ENCODE peak calls at places on chromosomes 5 and 9, in seven cellular contexts. K is pancreas, T is AG04449, M is lung, G is Panc1, B is colonic mucosa, R is GM06990. C is an unnamed sample.

GRCh38 chr5:35012796-35013195 is 35.0 kb downstream of the AGXT2 start:
- DNase-seq in K (no peak), T (no peak), M (peak), G (no peak), B (no peak), R (no peak), C (no peak)

GRCh38 chr5:40437452-40437861 is 242.3 kb upstream of the PTGER4 start:
- DNase-seq in K (no peak), T (no peak), M (no peak), G (no peak), B (no peak), R (peak), C (no peak)

GRCh38 chr5:56159521-56159947 is 73.6 kb downstream of the ANKRD55 start:
- DNase-seq in K (no peak), T (no peak), M (no peak), G (no peak), B (no peak), R (no peak), C (no peak)

GRCh38 chr9:4389003-4389402 is 89.1 kb upstream of the GLIS3 start:
- DNase-seq in K (no peak), T (no peak), M (no peak), G (no peak), B (no peak), R (no peak), C (no peak)

GRCh38 chr9:108142142-108142503 is 652.6 kb upstream of the KLF4 start:
- DNase-seq in K (no peak), T (no peak), M (no peak), G (no peak), B (no peak), R (no peak), C (no peak)

GRCh38 chr9:93136011-93136440 is 2.0 kb upstream of the NINJ1 start:
- DNase-seq in K (peak), T (no peak), M (no peak), G (no peak), B (no peak), R (no peak), C (no peak)

GRCh38 chr5:133292300-133292699 is 240.5 kb downstream of the HSPA4 start:
- DNase-seq in K (no peak), T (no peak), M (no peak), G (no peak), B (no peak), R (no peak), C (no peak)

GRCh38 chr9:133707761-133708122 is 30.4 kb downstream of the SARDH start:
- DNase-seq in K (peak), T (no peak), M (no peak), G (no peak), B (no peak), R (no peak), C (no peak)

GRCh38 chr5:111282798-111283197 is 58.6 kb downstream of the CAMK4 start:
- DNase-seq in K (no peak), T (no peak), M (no peak), G (no peak), B (no peak), R (no peak), C (no peak)

GRCh38 chr9:114056527-114056926 is 21.6 kb downstream of the AMBP start:
- DNase-seq in K (no peak), T (no peak), M (no peak), G (no peak), B (peak), R (no peak), C (no peak)

GRCh38 chr5:24642022-24642421 is 2.8 kb downstream of the CDH10 start:
- DNase-seq in K (no peak), T (no peak), M (no peak), G (peak), B (no peak), R (no peak), C (no peak)

GRCh38 chr9:86591472-86591871 is 237.3 kb upstream of the TUT7 start:
- DNase-seq in K (no peak), T (no peak), M (no peak), G (no peak), B (no peak), R (no peak), C (no peak)

GRCh38 chr5:175032741-175033151 is 308.4 kb downstream of the MSX2 start:
- DNase-seq in K (no peak), T (no peak), M (no peak), G (no peak), B (no peak), R (no peak), C (no peak)

GRCh38 chr5:38758774-38759423 is 86.9 kb upstream of the OSMR start:
- DNase-seq in K (no peak), T (no peak), M (no peak), G (no peak), B (no peak), R (no peak), C (no peak)

GRCh38 chr9:73172811-73173210 is 21.1 kb downstream of the ANXA1 start:
- DNase-seq in K (no peak), T (no peak), M (no peak), G (no peak), B (no peak), R (no peak), C (no peak)

GRCh38 chr5:62720036-62720441 is 141.4 kb downstream of the LRRC70 start:
- DNase-seq in K (no peak), T (no peak), M (peak), G (no peak), B (no peak), R (peak), C (peak)

GRCh38 chr5:94375801-94376200 is 242.6 kb downstream of the KIAA0825 start:
- DNase-seq in K (no peak), T (no peak), M (no peak), G (no peak), B (no peak), R (no peak), C (no peak)

GRCh38 chr9:115058684-115059315 is 59.2 kb downstream of the TNC start:
- DNase-seq in K (no peak), T (peak), M (no peak), G (no peak), B (no peak), R (no peak), C (no peak)

GRCh38 chr9:76456202-76456926 is 2.6 kb upstream of the GCNT1 start:
- DNase-seq in K (peak), T (no peak), M (no peak), G (no peak), B (peak), R (peak), C (no peak)

GRCh38 chr9:109779711-109780452 is at the start of gene PALM2AKAP2:
- DNase-seq in K (peak), T (no peak), M (peak), G (no peak), B (peak), R (peak), C (no peak)
- TF ChIP-seq CTCF in K (no peak), T (peak), M (no peak), G (peak), B (no peak), R (no peak), C (no peak)

GRCh38 chr5:157132302-157132612 is 10.4 kb downstream of the MED7 start:
- DNase-seq in K (no peak), T (no peak), M (no peak), G (no peak), B (no peak), R (no peak), C (no peak)
- H3K4me3 ChIP-seq in K (no peak), T (no peak), M (no peak), G (no peak), B (no peak), R (no peak), C (no peak)

GRCh38 chr5:127565586-127566270 is 48.3 kb downstream of the PRRC1 start:
- DNase-seq in K (no peak), T (no peak), M (no peak), G (no peak), B (no peak), R (no peak), C (no peak)

GRCh38 chr5:127561254-127561653 is 43.8 kb downstream of the PRRC1 start:
- DNase-seq in K (no peak), T (peak), M (no peak), G (no peak), B (no peak), R (no peak), C (no peak)

GRCh38 chr5:127564002-127564769 is 46.7 kb downstream of the PRRC1 start:
- DNase-seq in K (no peak), T (no peak), M (peak), G (peak), B (peak), R (no peak), C (no peak)

GRCh38 chr5:127563133-127563532 is 45.7 kb downstream of the PRRC1 start:
- DNase-seq in K (no peak), T (no peak), M (no peak), G (no peak), B (no peak), R (no peak), C (no peak)

GRCh38 chr5:127562252-127562651 is 44.8 kb downstream of the PRRC1 start:
- DNase-seq in K (no peak), T (no peak), M (no peak), G (no peak), B (no peak), R (no peak), C (no peak)
- TF ChIP-seq CTCF in K (no peak), T (no peak), M (no peak), G (peak), B (no peak), R (peak), C (no peak)

GRCh38 chr9:111542497-111543254 is 17.7 kb downstream of the ZNF483 start:
- DNase-seq in K (no peak), T (no peak), M (no peak), G (no peak), B (no peak), R (no peak), C (no peak)
- H3K4me3 ChIP-seq in K (no peak), T (no peak), M (no peak), G (no peak), B (no peak), R (no peak), C (no peak)

GRCh38 chr9:91558879-91559278 is 135.2 kb upstream of the NFIL3 start:
- DNase-seq in K (no peak), T (no peak), M (no peak), G (no peak), B (no peak), R (no peak), C (no peak)
- TF ChIP-seq CTCF in K (no peak), T (no peak), M (no peak), G (no peak), B (no peak), R (no peak), C (no peak)

GRCh38 chr5:179820483-179821297 is at the start of gene SQSTM1:
- DNase-seq in K (peak), T (no peak), M (peak), G (no peak), B (peak), R (peak), C (no peak)

GRCh38 chr5:179822444-179822990 is 1.8 kb downstream of the SQSTM1 start:
- DNase-seq in K (peak), T (no peak), M (no peak), G (no peak), B (no peak), R (no peak), C (no peak)

GRCh38 chr5:179821298-179822058 is 773 bp downstream of the SQSTM1 start:
- DNase-seq in K (peak), T (peak), M (peak), G (no peak), B (peak), R (peak), C (peak)

GRCh38 chr5:179820127-179820482 is 600 bp upstream of the SQSTM1 start:
- DNase-seq in K (no peak), T (no peak), M (no peak), G (no peak), B (no peak), R (peak), C (no peak)

DNA sequence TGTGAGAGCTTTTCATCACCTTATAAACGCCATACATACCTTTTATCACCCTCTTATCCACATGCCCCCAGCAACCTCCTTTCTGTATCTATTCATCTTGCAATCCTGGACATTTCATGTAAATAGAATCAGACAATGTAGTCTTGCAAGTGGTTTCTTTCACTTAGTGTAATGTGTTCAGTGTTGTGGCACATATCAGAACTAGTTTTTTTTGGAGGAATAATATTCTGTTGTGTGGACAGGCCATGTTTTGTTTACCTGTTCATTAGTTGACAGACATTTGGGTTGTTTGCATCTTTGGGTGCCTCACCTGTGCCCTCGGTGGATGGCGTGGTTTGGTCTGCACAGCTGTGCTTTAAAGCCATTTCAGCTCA is 1.3 kb downstream of the SQSTM1 start:
- DNase-seq in K (no peak), T (no peak), M (no peak), G (no peak), B (no peak), R (no peak), C (no peak)
- H3K4me3 ChIP-seq in K (peak), T (peak), M (peak), G (peak), B (peak), R (peak), C (peak)

GRCh38 chr5:6831678-6832077 is 118.4 kb downstream of the TENT4A start:
- DNase-seq in K (no peak), T (no peak), M (no peak), G (no peak), B (no peak), R (no peak), C (no peak)
- TF ChIP-seq CTCF in K (no peak), T (no peak), M (no peak), G (no peak), B (no peak), R (peak), C (no peak)

GRCh38 chr5:137858954-137859353 is 8.7 kb upstream of the MYOT start:
- DNase-seq in K (no peak), T (no peak), M (no peak), G (no peak), B (no peak), R (no peak), C (no peak)
- H3K4me3 ChIP-seq in K (no peak), T (no peak), M (no peak), G (no peak), B (no peak), R (no peak), C (no peak)

C was measured in GM12864.